ENCODE peak calls at places on chromosome 15, in seven cellular contexts. R is activated naive CD4-positive, alpha-beta T cell; I is ovary; T is hypothalamus; B is H54; N is WTC11; A is neural crest cell. Y is an unnamed sample.

GRCh38 chr15:33985287-33985686 is 17.0 kb downstream of the CHRM5 start:
- DNase-seq in R (no peak), I (no peak), T (peak), B (peak), N (no peak), A (no peak), Y (no peak)

GRCh38 chr15:35484231-35484945 is 61.6 kb downstream of the DPH6 start:
- DNase-seq in R (no peak), I (no peak), T (no peak), B (no peak), N (no peak), A (no peak), Y (no peak)

GRCh38 chr15:81752149-81752942 is 293.5 kb downstream of the MEX3B start:
- DNase-seq in R (no peak), I (no peak), T (peak), B (no peak), N (no peak), A (no peak), Y (peak)

GRCh38 chr15:44435893-44436667 is 8.7 kb downstream of the CTDSPL2 start:
- DNase-seq in R (no peak), I (no peak), T (no peak), B (no peak), N (no peak), A (no peak), Y (no peak)

GRCh38 chr15:38611228-38611627 is 46.6 kb upstream of the RASGRP1 start:
- DNase-seq in R (no peak), I (no peak), T (no peak), B (no peak), N (no peak), A (no peak), Y (no peak)

GRCh38 chr15:70503798-70504304 is 259.5 kb downstream of the UACA start:
- DNase-seq in R (no peak), I (no peak), T (no peak), B (no peak), N (no peak), A (no peak), Y (no peak)

GRCh38 chr15:99174567-99174966 is 69.7 kb downstream of the SYNM start:
- DNase-seq in R (no peak), I (no peak), T (no peak), B (no peak), N (no peak), A (no peak), Y (no peak)

GRCh38 chr15:48800811-48801460 is 9.9 kb downstream of the CEP152 start:
- DNase-seq in R (no peak), I (no peak), T (no peak), B (no peak), N (no peak), A (no peak), Y (no peak)

GRCh38 chr15:64851503-64851840 is 9.8 kb downstream of the PLEKHO2 start:
- DNase-seq in R (no peak), I (no peak), T (no peak), B (no peak), N (no peak), A (no peak), Y (no peak)

GRCh38 chr15:76393614-76394013 is 57.0 kb downstream of the ISL2 start:
- DNase-seq in R (no peak), I (peak), T (no peak), B (no peak), N (no peak), A (no peak), Y (no peak)

GRCh38 chr15:40787344-40787841 is 17.6 kb downstream of the C15orf62 start:
- DNase-seq in R (peak), I (no peak), T (no peak), B (no peak), N (peak), A (no peak), Y (no peak)

GRCh38 chr15:39360417-39360816 is 220.5 kb upstream of the THBS1 start:
- DNase-seq in R (no peak), I (no peak), T (no peak), B (no peak), N (no peak), A (no peak), Y (no peak)

GRCh38 chr15:98787936-98788757 is 139.8 kb downstream of the IGF1R start:
- DNase-seq in R (no peak), I (no peak), T (no peak), B (no peak), N (no peak), A (no peak), Y (no peak)

GRCh38 chr15:75454471-75455418 is 3.3 kb upstream of the SIN3A start:
- DNase-seq in R (peak), I (peak), T (peak), B (peak), N (peak), A (peak), Y (peak)

GRCh38 chr15:85412956-85413854 is 32.8 kb downstream of the AKAP13 start:
- DNase-seq in R (peak), I (peak), T (no peak), B (peak), N (no peak), A (no peak), Y (peak)

GRCh38 chr15:90598053-90598577 is 68.4 kb downstream of the CRTC3 start:
- DNase-seq in R (no peak), I (peak), T (peak), B (no peak), N (peak), A (no peak), Y (peak)

GRCh38 chr15:42111924-42112323 is 17.6 kb upstream of the PLA2G4D start:
- DNase-seq in R (no peak), I (no peak), T (no peak), B (no peak), N (no peak), A (no peak), Y (no peak)

GRCh38 chr15:87561641-87562040 is 694.9 kb downstream of the NTRK3 start:
- DNase-seq in R (no peak), I (no peak), T (no peak), B (no peak), N (no peak), A (no peak), Y (no peak)

GRCh38 chr15:57422113-57422754 is 45.9 kb downstream of the CGNL1 start:
- DNase-seq in R (no peak), I (no peak), T (no peak), B (no peak), N (no peak), A (no peak), Y (no peak)

GRCh38 chr15:66505430-66505811 is 295 bp downstream of the ZWILCH start:
- DNase-seq in R (no peak), I (no peak), T (no peak), B (no peak), N (no peak), A (no peak), Y (no peak)

GRCh38 chr15:98981851-98982722 is 25.5 kb downstream of the PGPEP1L start:
- DNase-seq in R (no peak), I (no peak), T (no peak), B (no peak), N (no peak), A (no peak), Y (no peak)

GRCh38 chr15:74792227-74793016 is 10.5 kb downstream of the CSK start:
- DNase-seq in R (no peak), I (no peak), T (no peak), B (no peak), N (no peak), A (no peak), Y (no peak)

GRCh38 chr15:67018451-67018850 is 47.0 kb upstream of the SMAD3 start:
- DNase-seq in R (no peak), I (no peak), T (no peak), B (no peak), N (no peak), A (no peak), Y (no peak)

GRCh38 chr15:100671858-100672543 is 69.6 kb downstream of the ASB7 start:
- DNase-seq in R (no peak), I (no peak), T (no peak), B (peak), N (peak), A (peak), Y (no peak)

GRCh38 chr15:98881526-98882517 is 125.8 kb downstream of the PGPEP1L start:
- DNase-seq in R (no peak), I (peak), T (no peak), B (no peak), N (no peak), A (no peak), Y (no peak)

GRCh38 chr15:39646425-39646824 is 65.5 kb downstream of the THBS1 start:
- DNase-seq in R (no peak), I (no peak), T (no peak), B (no peak), N (no peak), A (no peak), Y (no peak)

GRCh38 chr15:29774900-29775299 is 47.4 kb downstream of the TJP1 start:
- DNase-seq in R (no peak), I (no peak), T (no peak), B (no peak), N (no peak), A (no peak), Y (no peak)

GRCh38 chr15:74664028-74664616 is 31.7 kb downstream of the EDC3 start:
- DNase-seq in R (no peak), I (peak), T (no peak), B (no peak), N (no peak), A (no peak), Y (no peak)

GRCh38 chr15:40595219-40595618 is 1.2 kb downstream of the KNL1 start:
- DNase-seq in R (no peak), I (no peak), T (no peak), B (no peak), N (no peak), A (no peak), Y (no peak)

GRCh38 chr15:68620721-68621528 is 42.1 kb downstream of the CORO2B start:
- DNase-seq in R (no peak), I (peak), T (peak), B (no peak), N (no peak), A (no peak), Y (peak)